ENCODE peak calls at places on chromosomes 3 and 15, in seven cellular contexts. X is fibroblast of mammary gland, N is AG09309, R is endothelial cell of umbilical vein, T is mucosa of descending colon, Z is mesothelial cell of epicardium, F is IMR-90. E is an unnamed sample.

GRCh38 chr3:177820683-177821316 is 623.5 kb upstream of the TBL1XR1 start:
- DNase-seq in X (peak), N (no peak), R (no peak), T (no peak), Z (no peak), F (peak), E (no peak)

GRCh38 chr3:107344722-107345121 is 32.5 kb upstream of the CCDC54 start:
- DNase-seq in X (no peak), N (no peak), R (no peak), T (no peak), Z (no peak), F (no peak), E (no peak)

GRCh38 chr3:45881031-45882022 is 5.0 kb upstream of the CCR9 start:
- DNase-seq in X (peak), N (no peak), R (no peak), T (no peak), Z (no peak), F (peak), E (peak)

GRCh38 chr3:32132121-32132520 is 25.7 kb downstream of the GPD1L start:
- DNase-seq in X (no peak), N (no peak), R (no peak), T (no peak), Z (no peak), F (no peak), E (no peak)

GRCh38 chr3:188242426-188243123 is 88.6 kb downstream of the LPP start:
- DNase-seq in X (no peak), N (no peak), R (peak), T (no peak), Z (no peak), F (no peak), E (no peak)

GRCh38 chr3:156024904-156025303 is 95.5 kb upstream of the KCNAB1 start:
- DNase-seq in X (no peak), N (no peak), R (no peak), T (no peak), Z (no peak), F (peak), E (peak)

GRCh38 chr15:58458076-58458475 is 26.3 kb downstream of the LIPC start:
- DNase-seq in X (no peak), N (no peak), R (peak), T (no peak), Z (no peak), F (no peak), E (no peak)

GRCh38 chr3:194201953-194202666 is 66.2 kb downstream of the HES1 start:
- DNase-seq in X (no peak), N (no peak), R (no peak), T (no peak), Z (no peak), F (no peak), E (peak)

GRCh38 chr15:63990449-63990848 is 55.8 kb downstream of the DAPK2 start:
- DNase-seq in X (no peak), N (no peak), R (no peak), T (no peak), Z (no peak), F (no peak), E (no peak)

E was measured in cardiac muscle cell.